ENCODE peak calls at places on chromosomes 3 and 15, in seven cellular contexts. C, Y, O, J, M, G and B are unnamed samples.

GRCh38 chr3:129402616-129403015 is 25.8 kb downstream of the EFCAB12 start:
- DNase-seq in G (no peak), J (no peak), O (no peak), C (no peak), M (no peak), Y (no peak), B (no peak)

GRCh38 chr3:129793947-129794318 is 99.6 kb downstream of the TMCC1 start:
- DNase-seq in O (no peak), Y (no peak), C (no peak), M (no peak), G (no peak), J (peak; percentile 51), B (no peak)

GRCh38 chr3:66386011-66386924 is 114.6 kb downstream of the LRIG1 start:
- DNase-seq in G (no peak), J (no peak), O (no peak), M (no peak), Y (no peak), C (no peak), B (no peak)

GRCh38 chr15:98904466-98905048 is 103.0 kb downstream of the PGPEP1L start:
- DNase-seq in O (no peak), J (no peak), G (no peak), C (no peak), Y (peak; percentile 41), M (peak; percentile 75), B (peak; percentile 67)

GRCh38 chr3:50220109-50220508 is 15.0 kb downstream of the SLC38A3 start:
- DNase-seq in J (no peak), M (no peak), C (no peak), O (no peak), G (no peak), Y (no peak), B (no peak)

GRCh38 chr3:127975153-127975552 is 60.1 kb downstream of the KBTBD12 start:
- DNase-seq in M (no peak), J (no peak), Y (no peak), O (no peak), G (no peak), C (no peak), B (peak; percentile 43)

GRCh38 chr3:134709563-134710312 is 58.9 kb upstream of the KY start:
- DNase-seq in C (no peak), O (peak; percentile 37), M (peak; percentile 41), G (no peak), J (no peak), Y (no peak), B (peak; percentile 16)

GRCh38 chr3:45513041-45513440 is 81.5 kb upstream of the LIMD1 start:
- DNase-seq in O (no peak), M (no peak), J (no peak), C (no peak), G (no peak), Y (no peak), B (no peak)

GRCh38 chr3:36875397-36875796 is 69.5 kb downstream of the TRANK1 start:
- DNase-seq in J (no peak), Y (no peak), O (no peak), M (no peak), C (no peak), G (no peak), B (no peak)

GRCh38 chr3:159560214-159561004 is 428.2 kb upstream of the IL12A start:
- DNase-seq in M (no peak), O (no peak), G (no peak), J (peak; percentile 38), C (no peak), Y (no peak), B (no peak)

GRCh38 chr3:109241459-109241858 is 74.9 kb downstream of the DPPA2 start:
- DNase-seq in C (no peak), G (no peak), J (no peak), M (no peak), Y (no peak), O (no peak), B (no peak)

GRCh38 chr3:177731644-177732268 is 534.5 kb upstream of the TBL1XR1 start:
- DNase-seq in O (no peak), Y (no peak), M (peak; percentile 33), J (no peak), C (no peak), G (no peak), B (peak; percentile 59)

GRCh38 chr3:99504258-99504657 is 134.1 kb upstream of the COL8A1 start:
- DNase-seq in C (no peak), O (no peak), Y (peak; percentile 69), J (no peak), G (no peak), M (no peak), B (no peak)

GRCh38 chr3:30672959-30673358 is 66.6 kb downstream of the TGFBR2 start:
- DNase-seq in J (no peak), O (no peak), G (no peak), Y (no peak), C (no peak), M (no peak), B (no peak)

GRCh38 chr15:86849563-86849962 is 769.9 kb downstream of the AGBL1 start:
- DNase-seq in O (no peak), C (no peak), J (no peak), Y (no peak), G (no peak), M (no peak), B (no peak)

GRCh38 chr3:24264748-24265158 is 229.9 kb downstream of the THRB start:
- DNase-seq in C (no peak), J (no peak), M (peak; percentile 58), G (no peak), Y (peak; percentile 53), O (no peak), B (peak; percentile 62)

GRCh38 chr3:102883515-102883914 is 448.7 kb downstream of the ZPLD1 start:
- DNase-seq in M (no peak), Y (no peak), C (no peak), O (no peak), J (no peak), G (no peak), B (no peak)

GRCh38 chr3:177262396-177262795 is 65.1 kb upstream of the TBL1XR1 start:
- DNase-seq in C (no peak), J (no peak), Y (peak; percentile 27), O (no peak), G (no peak), M (peak; percentile 21), B (no peak)

GRCh38 chr3:136659253-136659652 is 92.9 kb downstream of the STAG1 start:
- DNase-seq in Y (no peak), O (no peak), G (no peak), M (peak; percentile 54), C (no peak), J (peak; percentile 26), B (peak; percentile 41)

GRCh38 chr3:15470804-15471203 is 43.4 kb downstream of the EAF1 start:
- DNase-seq in G (no peak), O (no peak), Y (no peak), M (no peak), C (no peak), J (no peak), B (no peak)

GRCh38 chr3:150488867-150489266 is 57.4 kb downstream of the SERP1 start:
- DNase-seq in M (no peak), C (no peak), O (no peak), Y (no peak), J (no peak), G (no peak), B (no peak)

GRCh38 chr3:126268866-126269265 is 88.3 kb downstream of the KLF15 start:
- DNase-seq in Y (no peak), G (no peak), C (no peak), J (no peak), M (no peak), O (no peak), B (no peak)

GRCh38 chr3:169362261-169362660 is 301.3 kb downstream of the MECOM start:
- DNase-seq in C (no peak), Y (no peak), O (no peak), J (no peak), G (no peak), M (no peak), B (peak; percentile 93)

GRCh38 chr15:90388462-90389182 is 580 bp downstream of the IQGAP1 start:
- DNase-seq in C (peak; percentile 57), O (peak; percentile 78), Y (peak; percentile 17), G (peak; percentile 55), J (peak; percentile 35), M (peak; percentile 78), B (peak; percentile 61)

GRCh38 chr3:187125319-187126031 is 13.8 kb downstream of the RPL39L start:
- DNase-seq in G (no peak), J (no peak), O (no peak), M (no peak), Y (no peak), C (no peak), B (no peak)

GRCh38 chr3:48598323-48599076 is 3.4 kb upstream of the COL7A1 start:
- DNase-seq in G (no peak), Y (no peak), J (no peak), M (peak; percentile 92), C (no peak), O (peak; percentile 90), B (no peak)

GRCh38 chr15:49229922-49230321 is 59.9 kb downstream of the GALK2 start:
- DNase-seq in C (no peak), J (no peak), Y (no peak), O (no peak), G (no peak), M (no peak), B (no peak)

GRCh38 chr3:150495149-150495548 is 51.1 kb downstream of the SERP1 start:
- DNase-seq in J (no peak), O (no peak), C (no peak), Y (no peak), G (no peak), M (peak; percentile 20), B (no peak)

GRCh38 chr3:136343873-136344281 is 93.7 kb downstream of the PCCB start:
- DNase-seq in O (peak; percentile 72), C (no peak), J (no peak), Y (peak; percentile 57), G (no peak), M (peak; percentile 85), B (peak; percentile 38)

GRCh38 chr3:183883291-183884096 is 1.2 kb downstream of the PARL start:
- DNase-seq in Y (no peak), G (no peak), J (no peak), C (no peak), M (no peak), O (no peak), B (peak; percentile 95)

GRCh38 chr3:183548262-183548769 is 7.2 kb downstream of the KLHL6 start:
- DNase-seq in J (peak; percentile 66), G (no peak), M (peak; percentile 78), Y (no peak), C (no peak), O (no peak), B (peak; percentile 16)